ENCODE peak calls at places on chromosomes 13 and 19, in four cellular contexts. One of them, this sample, is unnamed. For H3K36me3 and H3K27me3, the result is how much of the 10 kb centered on the place peaks cover.

GRCh38 chr19:36213793-36214387 is 575 bp downstream of the ZNF565 start:
- DNase-seq in GM23338: no peak
- DNase-seq in CD8-positive, alpha-beta T cell: no peak
- DNase-seq in body of pancreas: peak
- DNase-seq in this sample: no peak

GRCh38 chr19:57227461-57227860 is 3.4 kb upstream of the AURKC start:
- DNase-seq in GM23338: no peak
- DNase-seq in CD8-positive, alpha-beta T cell: no peak
- DNase-seq in body of pancreas: no peak
- DNase-seq in this sample: no peak

GRCh38 chr19:30781519-30781918 is 409.3 kb downstream of the ZNF536 start:
- DNase-seq in GM23338: no peak
- DNase-seq in CD8-positive, alpha-beta T cell: no peak
- DNase-seq in body of pancreas: no peak
- DNase-seq in this sample: peak

GRCh38 chr19:6215701-6216235 is 64.0 kb downstream of the MLLT1 start:
- DNase-seq in GM23338: no peak
- DNase-seq in CD8-positive, alpha-beta T cell: no peak
- DNase-seq in body of pancreas: no peak
- DNase-seq in this sample: no peak

GRCh38 chr19:5880604-5881078 is 10.3 kb upstream of the FUT5 start:
- DNase-seq in GM23338: peak
- DNase-seq in CD8-positive, alpha-beta T cell: no peak
- DNase-seq in body of pancreas: peak
- DNase-seq in this sample: no peak

GRCh38 chr13:100694722-100695644 is 20.4 kb upstream of the TMTC4 start:
- DNase-seq in GM23338: peak
- DNase-seq in CD8-positive, alpha-beta T cell: no peak
- DNase-seq in body of pancreas: peak
- DNase-seq in this sample: no peak

GRCh38 chr19:42850981-42851717 is 28.4 kb downstream of the PSG1 start:
- DNase-seq in GM23338: no peak
- DNase-seq in CD8-positive, alpha-beta T cell: no peak
- DNase-seq in body of pancreas: peak
- DNase-seq in this sample: no peak

GRCh38 chr13:27004389-27004788 is 167.2 kb downstream of the USP12 start:
- DNase-seq in GM23338: no peak
- DNase-seq in CD8-positive, alpha-beta T cell: no peak
- DNase-seq in body of pancreas: no peak
- DNase-seq in this sample: no peak

GRCh38 chr13:72820156-72820897 is 38.4 kb downstream of the PIBF1 start:
- DNase-seq in GM23338: peak
- DNase-seq in CD8-positive, alpha-beta T cell: no peak
- DNase-seq in body of pancreas: no peak
- DNase-seq in this sample: no peak

GRCh38 chr19:6236310-6237291 is 43.2 kb downstream of the MLLT1 start:
- DNase-seq in GM23338: peak
- DNase-seq in CD8-positive, alpha-beta T cell: no peak
- DNase-seq in body of pancreas: peak
- DNase-seq in this sample: peak

GRCh38 chr19:24101459-24102122 is 14.6 kb downstream of the ZNF254 start:
- DNase-seq in GM23338: no peak
- DNase-seq in CD8-positive, alpha-beta T cell: no peak
- DNase-seq in body of pancreas: no peak
- DNase-seq in this sample: no peak

GRCh38 chr19:35165200-35166058 is 10.9 kb downstream of the FXYD5 start:
- DNase-seq in GM23338: no peak
- DNase-seq in CD8-positive, alpha-beta T cell: no peak
- DNase-seq in body of pancreas: no peak
- DNase-seq in this sample: no peak

GRCh38 chr13:41311607-41312500 is 787 bp downstream of the NAA16 start:
- DNase-seq in GM23338: peak
- DNase-seq in CD8-positive, alpha-beta T cell: peak
- DNase-seq in body of pancreas: peak
- DNase-seq in this sample: peak

GRCh38 chr13:27830010-27830409 is 37.7 kb downstream of the GSX1 start:
- DNase-seq in GM23338: peak
- DNase-seq in CD8-positive, alpha-beta T cell: peak
- DNase-seq in body of pancreas: peak
- DNase-seq in this sample: peak

GRCh38 chr19:55673465-55673864 is 1.6 kb upstream of the EPN1 start:
- DNase-seq in GM23338: no peak
- DNase-seq in CD8-positive, alpha-beta T cell: no peak
- DNase-seq in body of pancreas: no peak
- DNase-seq in this sample: no peak

GRCh38 chr19:50772408-50773311 is 2.4 kb downstream of the GPR32 start:
- DNase-seq in GM23338: peak
- DNase-seq in CD8-positive, alpha-beta T cell: no peak
- DNase-seq in body of pancreas: no peak
- DNase-seq in this sample: no peak

GRCh38 chr19:50777830-50778303 is 7.6 kb downstream of the GPR32 start:
- DNase-seq in GM23338: peak
- DNase-seq in CD8-positive, alpha-beta T cell: no peak
- DNase-seq in body of pancreas: no peak
- DNase-seq in this sample: no peak

GRCh38 chr19:50778906-50779430 is 8.7 kb downstream of the GPR32 start:
- DNase-seq in GM23338: peak
- DNase-seq in CD8-positive, alpha-beta T cell: no peak
- DNase-seq in body of pancreas: no peak
- DNase-seq in this sample: no peak

GRCh38 chr19:50777261-50777660 is 7.0 kb downstream of the GPR32 start:
- DNase-seq in GM23338: no peak
- DNase-seq in CD8-positive, alpha-beta T cell: no peak
- DNase-seq in body of pancreas: no peak
- DNase-seq in this sample: no peak

DNA sequence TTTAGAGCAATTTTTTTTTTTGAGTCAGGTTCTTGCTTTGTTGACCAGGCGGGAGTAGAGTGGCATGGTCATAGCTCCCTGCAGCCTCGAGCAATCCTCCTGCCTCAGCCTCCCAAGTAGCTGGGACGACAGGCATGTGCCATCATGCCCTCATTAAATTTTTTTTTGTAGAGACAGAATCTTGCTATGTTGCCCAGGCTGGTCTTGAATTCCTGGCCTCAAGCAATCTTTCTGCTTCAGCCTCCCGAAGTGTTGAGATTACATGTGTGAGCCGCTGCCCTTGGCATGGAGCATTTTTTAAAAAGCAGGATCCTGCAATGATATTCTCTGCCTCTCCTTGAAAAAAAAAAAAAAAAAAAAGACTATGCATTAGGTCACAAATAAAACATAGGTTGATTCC is 5.9 kb downstream of the GPR32 start:
- DNase-seq in GM23338: no peak
- DNase-seq in CD8-positive, alpha-beta T cell: no peak
- DNase-seq in body of pancreas: no peak
- DNase-seq in this sample: no peak
- H3K4me3 ChIP-seq in GM23338: no peak
- H3K4me3 ChIP-seq in CD8-positive, alpha-beta T cell: no peak
- H3K4me3 ChIP-seq in body of pancreas: no peak
- H3K4me3 ChIP-seq in this sample: no peak

GRCh38 chr19:18743281-18743825 is 47.8 kb downstream of the COMP start:
- DNase-seq in GM23338: no peak
- DNase-seq in CD8-positive, alpha-beta T cell: no peak
- DNase-seq in body of pancreas: peak
- DNase-seq in this sample: peak
- H3K36me3 ChIP-seq in GM23338: under half
- H3K36me3 ChIP-seq in CD8-positive, alpha-beta T cell: under half
- H3K36me3 ChIP-seq in body of pancreas: under half
- H3K36me3 ChIP-seq in this sample: under half

GRCh38 chr13:112968380-112968909 is 569 bp upstream of the MCF2L start:
- DNase-seq in GM23338: peak
- DNase-seq in CD8-positive, alpha-beta T cell: peak
- DNase-seq in body of pancreas: peak
- DNase-seq in this sample: peak

GRCh38 chr13:112967666-112968379 is 1.2 kb upstream of the MCF2L start:
- DNase-seq in GM23338: no peak
- DNase-seq in CD8-positive, alpha-beta T cell: no peak
- DNase-seq in body of pancreas: no peak
- DNase-seq in this sample: no peak

GRCh38 chr13:112970552-112971287 is 1.7 kb downstream of the MCF2L start:
- DNase-seq in GM23338: no peak
- DNase-seq in CD8-positive, alpha-beta T cell: no peak
- DNase-seq in body of pancreas: no peak
- DNase-seq in this sample: no peak

GRCh38 chr13:112969692-112970338 is 801 bp downstream of the MCF2L start:
- DNase-seq in GM23338: no peak
- DNase-seq in CD8-positive, alpha-beta T cell: no peak
- DNase-seq in body of pancreas: no peak
- DNase-seq in this sample: no peak

GRCh38 chr13:112968910-112969691 is at the start of gene MCF2L:
- DNase-seq in GM23338: peak
- DNase-seq in CD8-positive, alpha-beta T cell: peak
- DNase-seq in body of pancreas: peak
- DNase-seq in this sample: peak
- H3K27me3 ChIP-seq in GM23338: under half
- H3K27me3 ChIP-seq in CD8-positive, alpha-beta T cell: under half
- H3K27me3 ChIP-seq in body of pancreas: under half
- H3K27me3 ChIP-seq in this sample: under half

GRCh38 chr19:19865750-19866598 is at the start of gene ZNF253:
- DNase-seq in GM23338: peak
- DNase-seq in CD8-positive, alpha-beta T cell: peak
- DNase-seq in body of pancreas: peak
- DNase-seq in this sample: peak

GRCh38 chr19:19858751-19859150 is 6.9 kb upstream of the ZNF253 start:
- DNase-seq in GM23338: no peak
- DNase-seq in CD8-positive, alpha-beta T cell: no peak
- DNase-seq in body of pancreas: no peak
- DNase-seq in this sample: no peak

GRCh38 chr19:19866599-19867248 is 1.0 kb downstream of the ZNF253 start:
- DNase-seq in GM23338: peak
- DNase-seq in CD8-positive, alpha-beta T cell: peak
- DNase-seq in body of pancreas: peak
- DNase-seq in this sample: peak

GRCh38 chr19:19860756-19861390 is 4.8 kb upstream of the ZNF253 start:
- DNase-seq in GM23338: peak
- DNase-seq in CD8-positive, alpha-beta T cell: peak
- DNase-seq in body of pancreas: peak
- DNase-seq in this sample: no peak
- H3K4me3 ChIP-seq in GM23338: peak
- H3K4me3 ChIP-seq in CD8-positive, alpha-beta T cell: peak
- H3K4me3 ChIP-seq in body of pancreas: no peak
- H3K4me3 ChIP-seq in this sample: no peak

GRCh38 chr19:13958043-13958442 is 5.7 kb downstream of the DCAF15 start:
- DNase-seq in GM23338: no peak
- DNase-seq in CD8-positive, alpha-beta T cell: no peak
- DNase-seq in body of pancreas: no peak
- DNase-seq in this sample: no peak
- H3K36me3 ChIP-seq in GM23338: under half
- H3K36me3 ChIP-seq in CD8-positive, alpha-beta T cell: under half
- H3K36me3 ChIP-seq in body of pancreas: under half
- H3K36me3 ChIP-seq in this sample: under half

GRCh38 chr19:13868663-13869062 is 8.3 kb upstream of the NANOS3 start:
- DNase-seq in GM23338: no peak
- DNase-seq in CD8-positive, alpha-beta T cell: no peak
- DNase-seq in body of pancreas: no peak
- DNase-seq in this sample: no peak

GRCh38 chr19:13866463-13867046 is 10.4 kb upstream of the NANOS3 start:
- DNase-seq in GM23338: no peak
- DNase-seq in CD8-positive, alpha-beta T cell: no peak
- DNase-seq in body of pancreas: no peak
- DNase-seq in this sample: no peak

GRCh38 chr19:13865578-13866462 is 11.1 kb upstream of the NANOS3 start:
- DNase-seq in GM23338: no peak
- DNase-seq in CD8-positive, alpha-beta T cell: no peak
- DNase-seq in body of pancreas: no peak
- DNase-seq in this sample: no peak

GRCh38 chr19:13872339-13872694 is 4.6 kb upstream of the NANOS3 start:
- DNase-seq in GM23338: no peak
- DNase-seq in CD8-positive, alpha-beta T cell: no peak
- DNase-seq in body of pancreas: no peak
- DNase-seq in this sample: no peak

DNA sequence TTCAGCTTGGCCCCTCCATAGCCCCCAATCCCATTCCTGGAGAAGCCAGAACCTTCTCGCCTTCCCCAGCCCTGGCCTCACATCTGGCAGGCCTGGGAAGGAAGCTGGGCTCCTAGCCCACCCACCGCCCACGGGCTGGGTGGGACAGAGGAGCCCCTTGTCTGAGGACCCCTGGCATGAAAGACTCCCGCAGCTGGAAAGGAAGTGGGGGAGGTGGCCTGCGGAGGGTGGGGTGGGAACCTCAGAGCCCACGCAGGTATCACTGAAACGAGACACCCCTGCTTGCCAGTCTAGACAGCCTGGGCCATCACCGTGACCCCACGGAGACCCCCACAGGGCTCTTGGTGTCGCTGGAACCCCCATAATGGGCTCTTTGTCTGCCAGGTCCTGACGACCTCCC is 7.6 kb upstream of the NANOS3 start:
- DNase-seq in GM23338: no peak
- DNase-seq in CD8-positive, alpha-beta T cell: no peak
- DNase-seq in body of pancreas: no peak
- DNase-seq in this sample: no peak
- H3K27me3 ChIP-seq in GM23338: half or more
- H3K27me3 ChIP-seq in CD8-positive, alpha-beta T cell: under half
- H3K27me3 ChIP-seq in body of pancreas: under half
- H3K27me3 ChIP-seq in this sample: under half

DNA sequence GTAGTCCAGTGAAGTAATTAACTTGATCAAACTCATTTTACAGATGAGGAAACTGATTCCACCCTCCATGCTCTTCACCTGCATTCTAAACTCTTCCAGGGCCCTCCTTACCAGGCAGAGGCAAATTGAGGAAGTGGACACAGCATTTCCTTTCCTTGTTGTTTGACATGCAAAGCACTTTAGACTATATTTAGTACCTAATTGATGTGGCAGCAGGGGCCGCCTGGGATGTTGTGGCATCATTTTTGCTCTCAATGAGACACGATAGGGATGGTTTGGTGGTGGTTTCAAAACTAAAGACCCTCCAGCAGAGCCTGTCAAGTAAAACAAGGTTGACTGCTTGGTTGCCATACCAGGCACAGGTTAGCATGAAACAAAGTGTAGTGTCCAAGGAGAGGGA is 7.9 kb downstream of the SIPA1L3 start:
- DNase-seq in GM23338: no peak
- DNase-seq in CD8-positive, alpha-beta T cell: no peak
- DNase-seq in body of pancreas: no peak
- DNase-seq in this sample: no peak
- H3K4me3 ChIP-seq in GM23338: no peak
- H3K4me3 ChIP-seq in CD8-positive, alpha-beta T cell: no peak
- H3K4me3 ChIP-seq in body of pancreas: no peak
- H3K4me3 ChIP-seq in this sample: no peak